ENCODE peak calls at places on chromosomes 2 and 18, in four cellular contexts. I is T-cell, P is H9, W is 8988T. H is an unnamed sample.

GRCh38 chr18:28114472-28114871 is 62.5 kb downstream of the CDH2 start:
- DNase-seq in P (no peak), W (no peak), I (no peak), H (no peak)

GRCh38 chr2:174970092-174970491 is 35.1 kb downstream of the CHN1 start:
- DNase-seq in P (no peak), W (no peak), I (no peak), H (no peak)

GRCh38 chr2:36357506-36358316 is 2.1 kb downstream of the CRIM1 start:
- DNase-seq in W (no peak), P (peak), I (no peak), H (peak)

GRCh38 chr18:31562726-31563125 is 29.0 kb upstream of the TTR start:
- DNase-seq in P (no peak), W (no peak), I (no peak), H (peak)

GRCh38 chr18:45175505-45175904 is 439.8 kb upstream of the SLC14A2 start:
- DNase-seq in I (no peak), P (no peak), W (no peak), H (no peak)

GRCh38 chr18:45775241-45775676 is 50.2 kb upstream of the SIGLEC15 start:
- DNase-seq in I (peak), P (peak), W (no peak), H (peak)

GRCh38 chr2:191637182-191638078 is 40.5 kb upstream of the NABP1 start:
- DNase-seq in P (no peak), W (no peak), I (no peak), H (peak)

GRCh38 chr2:188751786-188752185 is 222.4 kb upstream of the COL3A1 start:
- DNase-seq in I (no peak), P (no peak), W (no peak), H (no peak)

GRCh38 chr2:8153258-8153718 is 528.6 kb upstream of the ID2 start:
- DNase-seq in I (no peak), P (no peak), W (no peak), H (no peak)

GRCh38 chr18:13447621-13448020 is 229.1 kb downstream of the LDLRAD4 start:
- DNase-seq in P (peak), I (no peak), W (no peak), H (peak)

GRCh38 chr18:52312321-52312720 is 27.7 kb upstream of the DCC start:
- DNase-seq in W (no peak), I (no peak), P (no peak), H (no peak)

GRCh38 chr18:69408522-69408921 is 7.8 kb downstream of the DOK6 start:
- DNase-seq in P (no peak), W (no peak), I (no peak), H (no peak)

GRCh38 chr2:233217892-233218377 is 33.5 kb upstream of the ATG16L1 start:
- DNase-seq in P (no peak), I (no peak), W (no peak), H (no peak)

GRCh38 chr2:234564719-234565118 is 67.8 kb upstream of the ARL4C start:
- DNase-seq in I (no peak), W (no peak), P (no peak), H (no peak)

GRCh38 chr2:25164526-25164925 is 3.9 kb downstream of the POMC start:
- DNase-seq in W (no peak), P (no peak), I (no peak), H (peak)

GRCh38 chr2:200177971-200178911 is 128.3 kb upstream of the SPATS2L start:
- DNase-seq in P (no peak), I (no peak), W (no peak), H (peak)

GRCh38 chr2:60516383-60516811 is 37.1 kb downstream of the BCL11A start:
- DNase-seq in W (no peak), I (no peak), P (peak), H (peak)

GRCh38 chr2:205834776-205835175 is 152.5 kb downstream of the NRP2 start:
- DNase-seq in P (no peak), W (no peak), I (no peak), H (no peak)

GRCh38 chr2:224009605-224010330 is 29.3 kb downstream of the SERPINE2 start:
- DNase-seq in P (no peak), I (no peak), W (no peak), H (no peak)

GRCh38 chr2:15645720-15646385 is 54.2 kb downstream of the DDX1 start:
- DNase-seq in W (no peak), I (no peak), P (no peak), H (no peak)

GRCh38 chr2:128169497-128169896 is 78.5 kb downstream of the UGGT1 start:
- DNase-seq in W (no peak), I (no peak), P (no peak), H (no peak)

GRCh38 chr2:8642332-8643078 is 39.4 kb upstream of the ID2 start:
- DNase-seq in P (no peak), W (no peak), I (no peak), H (peak)

GRCh38 chr2:82278409-82278808 is 1973.9 kb upstream of the LRRTM1 start:
- DNase-seq in I (no peak), W (no peak), P (no peak), H (no peak)

GRCh38 chr2:192940767-192941166 is 746.0 kb upstream of the TMEFF2 start:
- DNase-seq in P (no peak), I (no peak), W (no peak), H (peak)

H was measured in mesendoderm.